ENCODE peak calls at places on chromosomes 7 and 10, in five cellular contexts. S is cardiac septum, O is KG1, U is lung microvascular endothelial cell, B is SW480. Z is an unnamed sample.

GRCh38 chr7:78039791-78040776 is 241.5 kb downstream of the PHTF2 start:
- DNase-seq in S (no peak), O (no peak), U (peak; percentile 52), B (no peak), Z (peak; percentile 47)

GRCh38 chr10:71584902-71585578 is 134.5 kb downstream of the C10orf105 start:
- DNase-seq in S (no peak), O (no peak), U (no peak), B (no peak), Z (no peak)

GRCh38 chr10:94334857-94335256 is 27.9 kb downstream of the NOC3L start:
- DNase-seq in S (no peak), O (no peak), U (no peak), B (no peak), Z (no peak)

GRCh38 chr7:75531359-75531821 is 39.3 kb downstream of the SPDYE5 start:
- DNase-seq in S (no peak), O (no peak), U (no peak), B (peak; percentile 92), Z (peak; percentile 71)

GRCh38 chr7:42161723-42162122 is 75.3 kb downstream of the GLI3 start:
- DNase-seq in S (no peak), O (no peak), U (no peak), B (no peak), Z (no peak)

GRCh38 chr7:24587853-24588252 is 14.6 kb downstream of the PALS2 start:
- DNase-seq in S (no peak), O (no peak), U (peak; percentile 48), B (peak; percentile 55), Z (peak; percentile 62)

GRCh38 chr10:91603931-91604331 is 28.9 kb downstream of the PPP1R3C start:
- DNase-seq in S (no peak), O (no peak), U (no peak), B (no peak), Z (no peak)

GRCh38 chr10:67697646-67698245 is 1.8 kb upstream of the CTNNA3 start:
- DNase-seq in S (no peak), O (peak; percentile 2), U (peak; percentile 73), B (peak; percentile 39), Z (peak; percentile 16)

GRCh38 chr7:50450691-50451051 is 521 bp upstream of the FIGNL1 start:
- DNase-seq in S (no peak), O (no peak), U (no peak), B (no peak), Z (no peak)